ENCODE peak calls at places on chromosome 9, in seven cellular contexts. V is body of pancreas, C is HCT116, A is sigmoid colon, W is Peyer's patch, S is right lobe of liver, X is heart left ventricle. N is an unnamed sample.

GRCh38 chr9:32117291-32117690 is 267.2 kb upstream of the ACO1 start:
- DNase-seq in V (no peak), C (no peak), A (no peak), W (no peak), S (no peak), X (no peak), N (no peak)

GRCh38 chr9:127598839-127599549 is 13.1 kb upstream of the STXBP1 start:
- DNase-seq in V (no peak), C (no peak), A (no peak), W (no peak), S (no peak), X (no peak), N (no peak)

GRCh38 chr9:68793605-68794343 is 88.7 kb downstream of the PIP5K1B start:
- DNase-seq in V (no peak), C (no peak), A (no peak), W (no peak), S (no peak), X (no peak), N (no peak)

GRCh38 chr9:14441976-14442651 is 128.2 kb upstream of the NFIB start:
- DNase-seq in V (no peak), C (peak; percentile 72), A (no peak), W (no peak), S (no peak), X (no peak), N (no peak)

GRCh38 chr9:81686614-81687520 is 2.5 kb downstream of the TLE1 start:
- DNase-seq in V (peak; percentile 84), C (peak; percentile 63), A (peak; percentile 93), W (peak; percentile 94), S (peak; percentile 90), X (peak; percentile 85), N (peak; percentile 94)

GRCh38 chr9:127166651-127167524 is 44.5 kb upstream of the ANGPTL2 start:
- DNase-seq in V (no peak), C (peak; percentile 47), A (peak; percentile 47), W (peak; percentile 84), S (no peak), X (no peak), N (peak; percentile 86)

GRCh38 chr9:95822583-95823431 is 52.7 kb upstream of the ERCC6L2 start:
- DNase-seq in V (no peak), C (peak; percentile 2), A (no peak), W (no peak), S (no peak), X (no peak), N (no peak)

GRCh38 chr9:6978591-6978990 is 220.8 kb downstream of the KDM4C start:
- DNase-seq in V (no peak), C (no peak), A (no peak), W (no peak), S (no peak), X (no peak), N (no peak)

GRCh38 chr9:124809211-124809610 is 32.3 kb downstream of the OLFML2A start:
- DNase-seq in V (no peak), C (no peak), A (no peak), W (no peak), S (no peak), X (no peak), N (no peak)

GRCh38 chr9:69645488-69645887 is 26.7 kb downstream of the APBA1 start:
- DNase-seq in V (peak; percentile 85), C (peak; percentile 8), A (no peak), W (no peak), S (peak; percentile 37), X (no peak), N (no peak)

GRCh38 chr9:72554221-72554641 is 32.8 kb downstream of the TMC1 start:
- DNase-seq in V (no peak), C (no peak), A (no peak), W (no peak), S (no peak), X (no peak), N (no peak)

GRCh38 chr9:116646661-116647514 is 40.2 kb upstream of the TRIM32 start:
- DNase-seq in V (no peak), C (peak; percentile 24), A (no peak), W (no peak), S (no peak), X (no peak), N (no peak)

GRCh38 chr9:122205176-122205575 is 23.6 kb downstream of the LHX6 start:
- DNase-seq in V (no peak), C (no peak), A (no peak), W (no peak), S (no peak), X (no peak), N (peak; percentile 58)

GRCh38 chr9:85743290-85744128 is 1.8 kb upstream of the AGTPBP1 start:
- DNase-seq in V (no peak), C (peak; percentile 75), A (peak; percentile 67), W (peak; percentile 63), S (peak; percentile 27), X (no peak), N (peak; percentile 79)

GRCh38 chr9:93182572-93182971 is 1.4 kb upstream of the WNK2 start:
- DNase-seq in V (peak; percentile 54), C (no peak), A (no peak), W (peak; percentile 75), S (no peak), X (no peak), N (no peak)

GRCh38 chr9:70609542-70610286 is 195.3 kb upstream of the KLF9 start:
- DNase-seq in V (no peak), C (no peak), A (peak; percentile 89), W (no peak), S (no peak), X (peak; percentile 73), N (no peak)

GRCh38 chr9:108049026-108049591 is 559.5 kb upstream of the KLF4 start:
- DNase-seq in V (no peak), C (peak; percentile 92), A (no peak), W (no peak), S (no peak), X (no peak), N (no peak)

GRCh38 chr9:99040911-99041582 is 63.9 kb upstream of the TGFBR1 start:
- DNase-seq in V (no peak), C (no peak), A (no peak), W (no peak), S (no peak), X (no peak), N (no peak)

GRCh38 chr9:78292026-78292425 is 4.9 kb upstream of the PSAT1 start:
- DNase-seq in V (no peak), C (no peak), A (no peak), W (no peak), S (no peak), X (no peak), N (no peak)

GRCh38 chr9:128448746-128449145 is 7.1 kb upstream of the ODF2 start:
- DNase-seq in V (no peak), C (no peak), A (no peak), W (no peak), S (no peak), X (no peak), N (no peak)

GRCh38 chr9:97769208-97769607 is 72.1 kb upstream of the XPA start:
- DNase-seq in V (no peak), C (no peak), A (no peak), W (no peak), S (no peak), X (no peak), N (no peak)

GRCh38 chr9:109276469-109277440 is 44.1 kb downstream of the EPB41L4B start:
- DNase-seq in V (no peak), C (no peak), A (no peak), W (no peak), S (no peak), X (no peak), N (no peak)

GRCh38 chr9:17082343-17082742 is 52.5 kb upstream of the CNTLN start:
- DNase-seq in V (no peak), C (no peak), A (peak; percentile 73), W (no peak), S (no peak), X (no peak), N (no peak)

GRCh38 chr9:109498195-109499060 is at the start of gene PTPN3:
- DNase-seq in V (peak; percentile 46), C (no peak), A (no peak), W (peak; percentile 50), S (peak; percentile 46), X (no peak), N (no peak)

GRCh38 chr9:80775515-80775914 is 913.8 kb downstream of the TLE1 start:
- DNase-seq in V (no peak), C (no peak), A (no peak), W (no peak), S (no peak), X (no peak), N (no peak)

GRCh38 chr9:74498616-74499095 is 1.5 kb downstream of the RORB start:
- DNase-seq in V (no peak), C (no peak), A (no peak), W (no peak), S (no peak), X (no peak), N (no peak)

GRCh38 chr9:74499111-74499601 is 2.0 kb downstream of the RORB start:
- DNase-seq in V (no peak), C (no peak), A (no peak), W (no peak), S (no peak), X (no peak), N (peak; percentile 69)

GRCh38 chr9:74497750-74498615 is 848 bp downstream of the RORB start:
- DNase-seq in V (peak; percentile 26), C (no peak), A (no peak), W (peak; percentile 46), S (peak; percentile 30), X (peak; percentile 35), N (peak; percentile 77)

GRCh38 chr9:74494490-74494889 is 2.6 kb upstream of the RORB start:
- DNase-seq in V (no peak), C (no peak), A (no peak), W (no peak), S (no peak), X (no peak), N (no peak)

GRCh38 chr9:74496819-74497749 is at the start of gene RORB:
- DNase-seq in V (peak; percentile 36), C (no peak), A (peak; percentile 71), W (peak; percentile 60), S (peak; percentile 66), X (peak; percentile 79), N (peak; percentile 83)
- TF ChIP-seq POLR2A in V (no peak), C (no peak), A (no peak), W (no peak), S (no peak), X (no peak), N (no peak)

GRCh38 chr9:79665383-79665782 is 93.6 kb downstream of the TLE4 start:
- DNase-seq in V (no peak), C (no peak), A (no peak), W (no peak), S (peak; percentile 30), X (no peak), N (no peak)
- H3K4me1 ChIP-seq in V (peaks cover 3% of the 10 kb centered on the region), C (no peaks in the 10 kb centered on the region), A (no peaks in the 10 kb centered on the region), W (no peaks in the 10 kb centered on the region), S (no peaks in the 10 kb centered on the region), X (peaks cover 51% of the 10 kb centered on the region), N (peaks cover 39% of the 10 kb centered on the region)

DNA sequence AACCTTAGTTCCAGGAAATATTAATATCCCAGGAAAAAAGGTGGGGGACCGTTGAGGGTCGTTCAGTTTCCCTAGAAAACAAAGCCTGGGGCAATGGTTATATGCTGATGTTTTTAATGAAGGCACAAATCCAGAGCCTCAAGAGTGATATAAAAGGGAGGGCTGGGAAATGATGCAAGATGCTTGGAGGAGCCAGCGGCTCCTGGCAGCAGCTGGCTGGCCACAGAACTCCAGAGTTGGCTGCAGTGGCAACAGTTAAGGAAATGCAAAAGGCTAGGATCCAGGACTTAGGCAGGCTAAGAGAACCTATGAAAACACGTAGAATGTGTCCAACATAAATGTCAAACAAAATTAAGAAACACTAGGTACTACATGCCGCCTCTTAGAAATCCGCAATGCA is 31.0 kb upstream of the B4GALT1 start:
- DNase-seq in V (no peak), C (no peak), A (peak; percentile 88), W (no peak), S (no peak), X (peak; percentile 35), N (no peak)
- H3K27ac ChIP-seq in V (no peak overlapping the region), C (no peak overlapping the region), A (peak overlapping the region; percentile 64), W (no peak overlapping the region), S (no peak overlapping the region), X (peak overlapping the region; percentile 58), N (no peak overlapping the region)

GRCh38 chr9:33151007-33151557 is 16.1 kb downstream of the B4GALT1 start:
- DNase-seq in V (peak; percentile 46), C (no peak), A (peak; percentile 87), W (no peak), S (peak; percentile 51), X (peak; percentile 68), N (no peak)
- TF ChIP-seq POLR2A in V (no peak), C (no peak), A (no peak), W (no peak), S (no peak), X (no peak), N (no peak)

N was measured in spleen.